ENCODE peak calls at places on chromosomes 11 and 22, in seven cellular contexts. One of them, this sample, is unnamed.

GRCh38 chr22:39215430-39216142 is 29.2 kb downstream of the PDGFB start:
- DNase-seq in effector memory CD8-positive, alpha-beta T cell: peak
- DNase-seq in H9: peak
- DNase-seq in effector CD4-positive, alpha-beta T cell: no peak
- DNase-seq in sigmoid colon: peak
- DNase-seq in NT2/D1: no peak
- DNase-seq in SHP77 treated with DMSO at 0.1 percent for 48 hours: no peak
- DNase-seq in this sample: no peak

GRCh38 chr11:70761906-70762196 is 363.5 kb downstream of the CTTN start:
- DNase-seq in effector memory CD8-positive, alpha-beta T cell: no peak
- DNase-seq in SHP77 treated with DMSO at 0.1 percent for 48 hours: no peak
- DNase-seq in sigmoid colon: no peak
- DNase-seq in effector CD4-positive, alpha-beta T cell: no peak
- DNase-seq in H9: no peak
- DNase-seq in NT2/D1: no peak
- DNase-seq in this sample: no peak

GRCh38 chr22:27207907-27208306 is 550.5 kb downstream of the MIAT start:
- DNase-seq in sigmoid colon: no peak
- DNase-seq in NT2/D1: no peak
- DNase-seq in SHP77 treated with DMSO at 0.1 percent for 48 hours: no peak
- DNase-seq in H9: no peak
- DNase-seq in effector CD4-positive, alpha-beta T cell: no peak
- DNase-seq in effector memory CD8-positive, alpha-beta T cell: no peak
- DNase-seq in this sample: no peak

GRCh38 chr11:17403977-17404759 is 15.7 kb upstream of the KCNJ11 start:
- DNase-seq in H9: no peak
- DNase-seq in sigmoid colon: no peak
- DNase-seq in SHP77 treated with DMSO at 0.1 percent for 48 hours: no peak
- DNase-seq in NT2/D1: no peak
- DNase-seq in effector CD4-positive, alpha-beta T cell: no peak
- DNase-seq in effector memory CD8-positive, alpha-beta T cell: no peak
- DNase-seq in this sample: no peak

GRCh38 chr11:102614485-102614884 is 10.6 kb downstream of the MMP20 start:
- DNase-seq in effector memory CD8-positive, alpha-beta T cell: no peak
- DNase-seq in SHP77 treated with DMSO at 0.1 percent for 48 hours: no peak
- DNase-seq in sigmoid colon: no peak
- DNase-seq in NT2/D1: no peak
- DNase-seq in H9: no peak
- DNase-seq in effector CD4-positive, alpha-beta T cell: no peak
- DNase-seq in this sample: no peak

GRCh38 chr22:39907035-39907434 is 6.2 kb downstream of the GRAP2 start:
- DNase-seq in effector memory CD8-positive, alpha-beta T cell: no peak
- DNase-seq in H9: no peak
- DNase-seq in effector CD4-positive, alpha-beta T cell: no peak
- DNase-seq in sigmoid colon: no peak
- DNase-seq in SHP77 treated with DMSO at 0.1 percent for 48 hours: no peak
- DNase-seq in NT2/D1: no peak
- DNase-seq in this sample: no peak

GRCh38 chr11:32893091-32893946 is 708 bp downstream of the QSER1 start:
- DNase-seq in SHP77 treated with DMSO at 0.1 percent for 48 hours: no peak
- DNase-seq in NT2/D1: no peak
- DNase-seq in sigmoid colon: peak
- DNase-seq in effector CD4-positive, alpha-beta T cell: peak
- DNase-seq in effector memory CD8-positive, alpha-beta T cell: peak
- DNase-seq in H9: peak
- DNase-seq in this sample: no peak

GRCh38 chr11:134949121-134949591 is 537.1 kb upstream of the B3GAT1 start:
- DNase-seq in effector CD4-positive, alpha-beta T cell: no peak
- DNase-seq in H9: no peak
- DNase-seq in effector memory CD8-positive, alpha-beta T cell: no peak
- DNase-seq in NT2/D1: no peak
- DNase-seq in sigmoid colon: no peak
- DNase-seq in SHP77 treated with DMSO at 0.1 percent for 48 hours: no peak
- DNase-seq in this sample: no peak

GRCh38 chr11:93330446-93330984 is at the start of gene DEUP1:
- DNase-seq in NT2/D1: no peak
- DNase-seq in effector CD4-positive, alpha-beta T cell: no peak
- DNase-seq in effector memory CD8-positive, alpha-beta T cell: no peak
- DNase-seq in sigmoid colon: peak
- DNase-seq in SHP77 treated with DMSO at 0.1 percent for 48 hours: no peak
- DNase-seq in H9: peak
- DNase-seq in this sample: no peak

GRCh38 chr11:92322225-92322624 is 97.6 kb downstream of the FAT3 start:
- DNase-seq in sigmoid colon: no peak
- DNase-seq in H9: no peak
- DNase-seq in NT2/D1: no peak
- DNase-seq in SHP77 treated with DMSO at 0.1 percent for 48 hours: no peak
- DNase-seq in effector CD4-positive, alpha-beta T cell: no peak
- DNase-seq in effector memory CD8-positive, alpha-beta T cell: no peak
- DNase-seq in this sample: no peak

GRCh38 chr11:75602916-75603315 is 40.9 kb downstream of the SERPINH1 start:
- DNase-seq in NT2/D1: no peak
- DNase-seq in effector CD4-positive, alpha-beta T cell: no peak
- DNase-seq in SHP77 treated with DMSO at 0.1 percent for 48 hours: no peak
- DNase-seq in effector memory CD8-positive, alpha-beta T cell: no peak
- DNase-seq in sigmoid colon: no peak
- DNase-seq in H9: no peak
- DNase-seq in this sample: no peak

GRCh38 chr22:48739348-48740085 is 1088.2 kb downstream of the BRD1 start:
- DNase-seq in SHP77 treated with DMSO at 0.1 percent for 48 hours: no peak
- DNase-seq in NT2/D1: no peak
- DNase-seq in effector CD4-positive, alpha-beta T cell: no peak
- DNase-seq in effector memory CD8-positive, alpha-beta T cell: no peak
- DNase-seq in H9: no peak
- DNase-seq in sigmoid colon: no peak
- DNase-seq in this sample: no peak

GRCh38 chr11:82960000-82960778 is 58.7 kb downstream of the DDIAS start:
- DNase-seq in H9: no peak
- DNase-seq in NT2/D1: no peak
- DNase-seq in SHP77 treated with DMSO at 0.1 percent for 48 hours: no peak
- DNase-seq in sigmoid colon: no peak
- DNase-seq in effector memory CD8-positive, alpha-beta T cell: peak
- DNase-seq in effector CD4-positive, alpha-beta T cell: peak
- DNase-seq in this sample: no peak

GRCh38 chr11:111633248-111633647 is 31.0 kb downstream of the SIK2 start:
- DNase-seq in effector memory CD8-positive, alpha-beta T cell: no peak
- DNase-seq in H9: no peak
- DNase-seq in SHP77 treated with DMSO at 0.1 percent for 48 hours: no peak
- DNase-seq in effector CD4-positive, alpha-beta T cell: no peak
- DNase-seq in NT2/D1: no peak
- DNase-seq in sigmoid colon: no peak
- DNase-seq in this sample: no peak

GRCh38 chr11:120532082-120532481 is 20.5 kb downstream of the GRIK4 start:
- DNase-seq in effector CD4-positive, alpha-beta T cell: no peak
- DNase-seq in H9: no peak
- DNase-seq in NT2/D1: no peak
- DNase-seq in effector memory CD8-positive, alpha-beta T cell: no peak
- DNase-seq in sigmoid colon: no peak
- DNase-seq in SHP77 treated with DMSO at 0.1 percent for 48 hours: no peak
- DNase-seq in this sample: no peak

GRCh38 chr11:116427903-116428637 is 344.7 kb downstream of the BUD13 start:
- DNase-seq in H9: no peak
- DNase-seq in sigmoid colon: no peak
- DNase-seq in effector memory CD8-positive, alpha-beta T cell: no peak
- DNase-seq in effector CD4-positive, alpha-beta T cell: no peak
- DNase-seq in SHP77 treated with DMSO at 0.1 percent for 48 hours: no peak
- DNase-seq in NT2/D1: no peak
- DNase-seq in this sample: no peak

GRCh38 chr22:38081941-38082828 is 1.8 kb downstream of the SLC16A8 start:
- DNase-seq in H9: no peak
- DNase-seq in effector CD4-positive, alpha-beta T cell: no peak
- DNase-seq in sigmoid colon: no peak
- DNase-seq in NT2/D1: no peak
- DNase-seq in effector memory CD8-positive, alpha-beta T cell: no peak
- DNase-seq in SHP77 treated with DMSO at 0.1 percent for 48 hours: no peak
- DNase-seq in this sample: no peak

GRCh38 chr22:48565901-48566501 is 1261.7 kb downstream of the BRD1 start:
- DNase-seq in effector CD4-positive, alpha-beta T cell: no peak
- DNase-seq in effector memory CD8-positive, alpha-beta T cell: no peak
- DNase-seq in SHP77 treated with DMSO at 0.1 percent for 48 hours: no peak
- DNase-seq in NT2/D1: no peak
- DNase-seq in sigmoid colon: no peak
- DNase-seq in H9: no peak
- DNase-seq in this sample: no peak

GRCh38 chr22:45552580-45553332 is 50.1 kb downstream of the FBLN1 start:
- DNase-seq in effector CD4-positive, alpha-beta T cell: no peak
- DNase-seq in SHP77 treated with DMSO at 0.1 percent for 48 hours: no peak
- DNase-seq in H9: peak
- DNase-seq in sigmoid colon: peak
- DNase-seq in NT2/D1: no peak
- DNase-seq in effector memory CD8-positive, alpha-beta T cell: no peak
- DNase-seq in this sample: no peak

GRCh38 chr11:29310016-29310415 is 706.8 kb downstream of the KCNA4 start:
- DNase-seq in effector CD4-positive, alpha-beta T cell: no peak
- DNase-seq in SHP77 treated with DMSO at 0.1 percent for 48 hours: no peak
- DNase-seq in H9: no peak
- DNase-seq in NT2/D1: no peak
- DNase-seq in effector memory CD8-positive, alpha-beta T cell: no peak
- DNase-seq in sigmoid colon: no peak
- DNase-seq in this sample: no peak

GRCh38 chr11:65204646-65205601 is 23.2 kb downstream of the CAPN1 start:
- DNase-seq in effector CD4-positive, alpha-beta T cell: peak
- DNase-seq in effector memory CD8-positive, alpha-beta T cell: peak
- DNase-seq in sigmoid colon: peak
- DNase-seq in SHP77 treated with DMSO at 0.1 percent for 48 hours: no peak
- DNase-seq in H9: peak
- DNase-seq in NT2/D1: peak
- DNase-seq in this sample: no peak

GRCh38 chr11:68120212-68121066 is 749 bp downstream of the CHKA start:
- DNase-seq in sigmoid colon: peak
- DNase-seq in effector CD4-positive, alpha-beta T cell: peak
- DNase-seq in H9: peak
- DNase-seq in NT2/D1: no peak
- DNase-seq in effector memory CD8-positive, alpha-beta T cell: peak
- DNase-seq in SHP77 treated with DMSO at 0.1 percent for 48 hours: no peak
- DNase-seq in this sample: no peak

GRCh38 chr11:67584205-67584880 is 731 bp downstream of the GSTP1 start:
- DNase-seq in sigmoid colon: peak
- DNase-seq in SHP77 treated with DMSO at 0.1 percent for 48 hours: no peak
- DNase-seq in effector CD4-positive, alpha-beta T cell: no peak
- DNase-seq in effector memory CD8-positive, alpha-beta T cell: no peak
- DNase-seq in H9: no peak
- DNase-seq in NT2/D1: no peak
- DNase-seq in this sample: no peak

GRCh38 chr11:18798941-18799469 is 7.4 kb upstream of the PTPN5 start:
- DNase-seq in effector memory CD8-positive, alpha-beta T cell: no peak
- DNase-seq in effector CD4-positive, alpha-beta T cell: no peak
- DNase-seq in NT2/D1: no peak
- DNase-seq in sigmoid colon: no peak
- DNase-seq in SHP77 treated with DMSO at 0.1 percent for 48 hours: no peak
- DNase-seq in H9: no peak
- DNase-seq in this sample: no peak

GRCh38 chr11:24093410-24093809 is 403.4 kb upstream of the LUZP2 start:
- DNase-seq in effector CD4-positive, alpha-beta T cell: no peak
- DNase-seq in effector memory CD8-positive, alpha-beta T cell: no peak
- DNase-seq in SHP77 treated with DMSO at 0.1 percent for 48 hours: no peak
- DNase-seq in sigmoid colon: no peak
- DNase-seq in NT2/D1: no peak
- DNase-seq in H9: no peak
- DNase-seq in this sample: no peak

GRCh38 chr11:417652-418342 is 3.0 kb upstream of the SIGIRR start:
- DNase-seq in SHP77 treated with DMSO at 0.1 percent for 48 hours: no peak
- DNase-seq in effector memory CD8-positive, alpha-beta T cell: no peak
- DNase-seq in H9: no peak
- DNase-seq in sigmoid colon: no peak
- DNase-seq in effector CD4-positive, alpha-beta T cell: no peak
- DNase-seq in NT2/D1: no peak
- DNase-seq in this sample: no peak

GRCh38 chr11:100240051-100240450 is 447.0 kb upstream of the ARHGAP42 start:
- DNase-seq in H9: no peak
- DNase-seq in effector CD4-positive, alpha-beta T cell: no peak
- DNase-seq in SHP77 treated with DMSO at 0.1 percent for 48 hours: no peak
- DNase-seq in effector memory CD8-positive, alpha-beta T cell: no peak
- DNase-seq in sigmoid colon: no peak
- DNase-seq in NT2/D1: no peak
- DNase-seq in this sample: no peak

GRCh38 chr11:2589538-2589934 is 110.3 kb downstream of the KCNQ1OT1 start:
- DNase-seq in effector CD4-positive, alpha-beta T cell: no peak
- DNase-seq in effector memory CD8-positive, alpha-beta T cell: no peak
- DNase-seq in sigmoid colon: no peak
- DNase-seq in H9: peak
- DNase-seq in NT2/D1: no peak
- DNase-seq in SHP77 treated with DMSO at 0.1 percent for 48 hours: no peak
- DNase-seq in this sample: no peak

GRCh38 chr11:105799728-105800462 is 190.0 kb downstream of the GRIA4 start:
- DNase-seq in H9: no peak
- DNase-seq in SHP77 treated with DMSO at 0.1 percent for 48 hours: no peak
- DNase-seq in sigmoid colon: no peak
- DNase-seq in effector CD4-positive, alpha-beta T cell: no peak
- DNase-seq in NT2/D1: no peak
- DNase-seq in effector memory CD8-positive, alpha-beta T cell: no peak
- DNase-seq in this sample: no peak

This sample was measured in DMS 273 treated with DMSO at 0.1 percent for 48 hours.